ENCODE peak calls at places on chromosomes 16 and 17, in five cellular contexts. One of them, this sample, is unnamed. For H3K4me1 and H3K36me3, the result is how much of the 10 kb centered on the place peaks cover.

GRCh38 chr16:3819741-3820724 is 60.5 kb downstream of the CREBBP start:
- DNase-seq in mesendoderm: no peak
- DNase-seq in neural progenitor cell: no peak
- DNase-seq in SK-N-SH: peak
- DNase-seq in lower lobe of right lung: no peak
- DNase-seq in this sample: peak

GRCh38 chr17:63116967-63117366 is 150.9 kb downstream of the TANC2 start:
- DNase-seq in neural progenitor cell: peak
- DNase-seq in lower lobe of right lung: no peak
- DNase-seq in SK-N-SH: peak
- DNase-seq in mesendoderm: peak
- DNase-seq in this sample: no peak

GRCh38 chr17:68600123-68600880 is 865 bp downstream of the FAM20A start:
- DNase-seq in mesendoderm: peak
- DNase-seq in neural progenitor cell: peak
- DNase-seq in lower lobe of right lung: peak
- DNase-seq in SK-N-SH: peak
- DNase-seq in this sample: no peak

GRCh38 chr17:44439168-44439567 is 49.7 kb upstream of the ITGA2B start:
- DNase-seq in mesendoderm: no peak
- DNase-seq in lower lobe of right lung: no peak
- DNase-seq in SK-N-SH: no peak
- DNase-seq in neural progenitor cell: no peak
- DNase-seq in this sample: no peak

GRCh38 chr17:48486557-48486956 is 44.3 kb downstream of the HOXB1 start:
- DNase-seq in SK-N-SH: no peak
- DNase-seq in lower lobe of right lung: no peak
- DNase-seq in neural progenitor cell: peak
- DNase-seq in mesendoderm: peak
- DNase-seq in this sample: no peak

GRCh38 chr17:44807093-44807816 is 22.8 kb downstream of the GJC1 start:
- DNase-seq in lower lobe of right lung: no peak
- DNase-seq in mesendoderm: no peak
- DNase-seq in SK-N-SH: no peak
- DNase-seq in neural progenitor cell: no peak
- DNase-seq in this sample: no peak

GRCh38 chr16:57578521-57579360 is 36.3 kb downstream of the ADGRG5 start:
- DNase-seq in SK-N-SH: no peak
- DNase-seq in neural progenitor cell: no peak
- DNase-seq in lower lobe of right lung: no peak
- DNase-seq in mesendoderm: no peak
- DNase-seq in this sample: no peak

GRCh38 chr17:2393184-2393953 is 7.5 kb downstream of the MNT start:
- DNase-seq in SK-N-SH: peak
- DNase-seq in neural progenitor cell: peak
- DNase-seq in mesendoderm: peak
- DNase-seq in lower lobe of right lung: peak
- DNase-seq in this sample: peak

GRCh38 chr17:39722965-39723848 is 7.1 kb downstream of the MIEN1 start:
- DNase-seq in mesendoderm: peak
- DNase-seq in neural progenitor cell: no peak
- DNase-seq in SK-N-SH: no peak
- DNase-seq in lower lobe of right lung: no peak
- DNase-seq in this sample: no peak

GRCh38 chr17:58277107-58277506 is 3.6 kb downstream of the MPO start:
- DNase-seq in SK-N-SH: no peak
- DNase-seq in mesendoderm: peak
- DNase-seq in lower lobe of right lung: no peak
- DNase-seq in neural progenitor cell: peak
- DNase-seq in this sample: peak

GRCh38 chr17:8038954-8039610 is at the start of gene ALOX15B:
- DNase-seq in neural progenitor cell: no peak
- DNase-seq in SK-N-SH: no peak
- DNase-seq in mesendoderm: no peak
- DNase-seq in lower lobe of right lung: peak
- DNase-seq in this sample: no peak

GRCh38 chr16:89116341-89117238 is 22.9 kb downstream of the ACSF3 start:
- DNase-seq in mesendoderm: no peak
- DNase-seq in SK-N-SH: no peak
- DNase-seq in lower lobe of right lung: peak
- DNase-seq in neural progenitor cell: no peak
- DNase-seq in this sample: no peak

GRCh38 chr17:71472809-71473789 is 647.7 kb upstream of the SOX9 start:
- DNase-seq in lower lobe of right lung: no peak
- DNase-seq in neural progenitor cell: peak
- DNase-seq in SK-N-SH: peak
- DNase-seq in mesendoderm: peak
- DNase-seq in this sample: no peak

GRCh38 chr17:32772453-32773025 is 104.4 kb downstream of the MYO1D start:
- DNase-seq in neural progenitor cell: no peak
- DNase-seq in mesendoderm: no peak
- DNase-seq in lower lobe of right lung: no peak
- DNase-seq in SK-N-SH: no peak
- DNase-seq in this sample: no peak

GRCh38 chr17:33072421-33073175 is 81.0 kb downstream of the SPACA3 start:
- DNase-seq in mesendoderm: no peak
- DNase-seq in lower lobe of right lung: no peak
- DNase-seq in neural progenitor cell: no peak
- DNase-seq in SK-N-SH: no peak
- DNase-seq in this sample: no peak

GRCh38 chr17:38724337-38724988 is 5.7 kb upstream of the CISD3 start:
- DNase-seq in mesendoderm: no peak
- DNase-seq in lower lobe of right lung: no peak
- DNase-seq in neural progenitor cell: no peak
- DNase-seq in SK-N-SH: peak
- DNase-seq in this sample: no peak

GRCh38 chr16:87713469-87714229 is 52.1 kb downstream of the KLHDC4 start:
- DNase-seq in neural progenitor cell: no peak
- DNase-seq in SK-N-SH: no peak
- DNase-seq in lower lobe of right lung: no peak
- DNase-seq in mesendoderm: no peak
- DNase-seq in this sample: peak

GRCh38 chr16:68257251-68257905 is 6.9 kb upstream of the SLC7A6 start:
- DNase-seq in SK-N-SH: no peak
- DNase-seq in neural progenitor cell: no peak
- DNase-seq in mesendoderm: no peak
- DNase-seq in lower lobe of right lung: no peak
- DNase-seq in this sample: no peak

GRCh38 chr17:58338907-58339774 is 10.5 kb upstream of the TSPOAP1 start:
- DNase-seq in lower lobe of right lung: peak
- DNase-seq in mesendoderm: peak
- DNase-seq in SK-N-SH: peak
- DNase-seq in neural progenitor cell: peak
- DNase-seq in this sample: no peak

GRCh38 chr16:27717726-27718125 is 167.8 kb downstream of the KATNIP start:
- DNase-seq in lower lobe of right lung: no peak
- DNase-seq in SK-N-SH: no peak
- DNase-seq in neural progenitor cell: no peak
- DNase-seq in mesendoderm: no peak
- DNase-seq in this sample: no peak

DNA sequence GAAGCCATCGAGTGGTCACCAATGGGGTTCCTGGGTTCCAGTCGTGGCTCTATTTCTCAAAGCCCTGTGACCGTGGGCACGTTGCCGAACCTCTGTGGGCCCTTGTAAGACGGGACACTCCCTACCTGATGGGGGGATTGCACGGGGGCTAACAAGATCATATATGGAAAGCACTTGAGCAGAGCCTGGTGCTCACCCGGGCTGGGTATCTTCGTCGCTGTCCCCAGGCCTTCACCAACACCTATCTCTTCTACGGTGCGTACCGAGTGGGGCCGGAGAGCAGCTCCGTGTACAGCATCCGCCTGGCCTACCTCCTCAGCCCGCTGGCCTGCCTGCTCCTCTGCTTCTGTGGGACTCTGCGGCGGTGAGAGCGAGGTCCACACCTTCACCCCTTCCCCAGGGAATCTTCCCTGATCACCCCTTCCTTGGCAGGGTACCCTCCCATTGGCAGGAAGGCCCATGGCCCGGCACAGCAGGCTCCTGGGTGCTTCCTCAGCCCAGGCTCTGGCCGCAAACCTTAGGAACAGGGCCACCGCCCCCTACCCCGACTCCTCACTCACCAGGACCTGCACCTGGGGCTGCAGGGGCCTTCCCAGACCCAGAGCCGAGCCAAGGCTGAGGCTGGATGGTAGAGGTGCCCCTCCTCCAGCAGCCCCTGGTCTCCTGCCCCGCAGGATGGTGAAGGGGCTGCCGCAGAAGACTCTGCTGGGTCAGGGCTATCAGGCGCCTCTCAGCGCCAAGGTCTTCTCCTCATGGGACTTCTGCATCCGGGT is 2.8 kb downstream of the TMC8 start:
- DNase-seq in neural progenitor cell: no peak
- DNase-seq in lower lobe of right lung: no peak
- DNase-seq in SK-N-SH: no peak
- DNase-seq in mesendoderm: no peak
- DNase-seq in this sample: peak
- H3K4me1 ChIP-seq in neural progenitor cell: under half
- H3K4me1 ChIP-seq in lower lobe of right lung: half or more
- H3K4me1 ChIP-seq in SK-N-SH: under half
- H3K4me1 ChIP-seq in mesendoderm: under half
- H3K4me1 ChIP-seq in this sample: half or more

GRCh38 chr17:49821466-49821865 is 26.4 kb downstream of the TAC4 start:
- DNase-seq in lower lobe of right lung: no peak
- DNase-seq in neural progenitor cell: no peak
- DNase-seq in mesendoderm: no peak
- DNase-seq in SK-N-SH: no peak
- DNase-seq in this sample: no peak

GRCh38 chr17:49823614-49824013 is 24.3 kb downstream of the TAC4 start:
- DNase-seq in neural progenitor cell: no peak
- DNase-seq in SK-N-SH: no peak
- DNase-seq in lower lobe of right lung: no peak
- DNase-seq in mesendoderm: no peak
- DNase-seq in this sample: no peak

GRCh38 chr17:49822829-49823228 is 25.0 kb downstream of the TAC4 start:
- DNase-seq in lower lobe of right lung: no peak
- DNase-seq in mesendoderm: no peak
- DNase-seq in SK-N-SH: no peak
- DNase-seq in neural progenitor cell: no peak
- DNase-seq in this sample: no peak

GRCh38 chr17:49820773-49821172 is 27.1 kb downstream of the TAC4 start:
- DNase-seq in mesendoderm: no peak
- DNase-seq in SK-N-SH: no peak
- DNase-seq in lower lobe of right lung: no peak
- DNase-seq in neural progenitor cell: no peak
- DNase-seq in this sample: no peak

GRCh38 chr17:49821916-49822315 is 26.0 kb downstream of the TAC4 start:
- DNase-seq in lower lobe of right lung: no peak
- DNase-seq in neural progenitor cell: no peak
- DNase-seq in SK-N-SH: no peak
- DNase-seq in mesendoderm: no peak
- DNase-seq in this sample: no peak
- H3K36me3 ChIP-seq in lower lobe of right lung: half or more
- H3K36me3 ChIP-seq in neural progenitor cell: under half
- H3K36me3 ChIP-seq in SK-N-SH: half or more
- H3K36me3 ChIP-seq in mesendoderm: under half
- H3K36me3 ChIP-seq in this sample: half or more

GRCh38 chr17:65551641-65552040 is 9.8 kb downstream of the AXIN2 start:
- DNase-seq in SK-N-SH: no peak
- DNase-seq in mesendoderm: no peak
- DNase-seq in lower lobe of right lung: no peak
- DNase-seq in neural progenitor cell: no peak
- DNase-seq in this sample: no peak
- H3K4me1 ChIP-seq in SK-N-SH: under half
- H3K4me1 ChIP-seq in mesendoderm: under half
- H3K4me1 ChIP-seq in lower lobe of right lung: under half
- H3K4me1 ChIP-seq in neural progenitor cell: under half
- H3K4me1 ChIP-seq in this sample: under half

DNA sequence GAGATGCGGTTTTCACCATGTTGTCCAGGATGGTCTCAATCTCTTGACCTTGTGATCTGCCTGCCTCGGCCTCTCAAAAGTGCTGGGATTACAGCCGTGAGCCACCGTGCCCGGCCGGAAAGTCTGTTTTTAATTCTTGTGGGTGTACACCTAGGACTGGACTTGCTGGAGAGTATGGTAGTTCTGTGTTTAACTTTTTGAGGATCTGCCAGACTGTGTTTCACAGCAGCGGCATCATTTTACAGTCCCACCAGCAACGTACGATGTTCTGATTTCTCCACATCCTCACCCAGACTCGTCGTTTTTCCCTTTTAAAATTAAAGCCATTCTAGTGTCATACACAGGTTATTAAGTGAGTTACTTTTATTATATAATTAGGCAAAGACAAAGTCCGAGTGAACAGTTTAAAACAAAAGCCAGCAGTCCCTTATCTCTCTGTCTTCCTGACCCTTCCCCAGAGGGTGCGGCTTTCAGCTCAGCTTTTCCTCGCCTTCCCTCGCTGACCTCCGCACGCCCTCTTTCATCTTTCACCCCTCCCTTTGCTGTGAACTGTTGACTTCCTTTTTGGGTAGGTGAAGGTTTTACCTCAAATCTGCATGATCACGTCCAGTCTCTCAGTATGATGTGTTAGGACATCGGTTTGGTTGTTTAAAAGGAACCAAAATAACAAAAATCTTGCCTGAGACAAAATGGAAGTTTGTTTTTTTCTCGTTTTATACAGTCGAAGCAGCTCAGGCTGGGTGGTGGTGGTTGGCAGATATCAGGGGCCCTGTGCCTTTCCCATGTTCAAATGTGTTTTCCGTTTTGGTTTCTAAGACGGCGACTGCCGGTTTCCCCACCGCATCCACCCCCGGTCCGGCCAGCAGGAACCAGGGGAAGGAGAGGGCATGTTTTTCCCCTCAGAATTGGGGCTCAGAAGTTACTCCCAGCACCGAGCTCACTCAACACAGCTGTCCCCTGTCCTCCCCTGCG is 18.0 kb downstream of the FAM234A start:
- DNase-seq in lower lobe of right lung: no peak
- DNase-seq in SK-N-SH: no peak
- DNase-seq in mesendoderm: no peak
- DNase-seq in neural progenitor cell: no peak
- DNase-seq in this sample: peak
- H3K36me3 ChIP-seq in lower lobe of right lung: under half
- H3K36me3 ChIP-seq in SK-N-SH: under half
- H3K36me3 ChIP-seq in mesendoderm: under half
- H3K36me3 ChIP-seq in neural progenitor cell: under half
- H3K36me3 ChIP-seq in this sample: under half

This sample was measured in CD4-positive, alpha-beta memory T cell.